ENCODE peak calls at places on chromosome 16, in nine cellular contexts. T is left ventricle myocardium superior; N is NCI-H2081; D is glutamatergic neuron; O is immature natural killer cell; L is mesothelial cell of epicardium; V is CD4-positive, alpha-beta memory T cell; K is iPS-NIHi11; Y is AG10803. E is an unnamed sample.

GRCh38 chr16:71626018-71626857 is at the start of gene MARVELD3:
- DNase-seq in L (peak), K (peak), N (peak), O (peak), D (peak), V (peak), T (no peak), Y (no peak), E (no peak)

GRCh38 chr16:1968146-1968953 is 1.7 kb downstream of the RNF151 start:
- DNase-seq in D (no peak), O (no peak), K (no peak), T (no peak), N (no peak), L (no peak), V (no peak), Y (no peak), E (no peak)

GRCh38 chr16:70529051-70529777 is 5.6 kb downstream of the SF3B3 start:
- DNase-seq in N (peak), K (no peak), V (peak), D (no peak), T (no peak), Y (peak), L (no peak), O (peak), E (peak)

GRCh38 chr16:727291-727977 is 528 bp downstream of the HAGHL start:
- DNase-seq in V (no peak), K (no peak), L (no peak), Y (no peak), N (no peak), O (peak), T (no peak), D (no peak), E (no peak)

GRCh38 chr16:86303787-86304685 is 206.3 kb upstream of the FOXF1 start:
- DNase-seq in Y (no peak), L (no peak), N (no peak), V (no peak), D (no peak), T (no peak), K (no peak), O (no peak), E (peak)

GRCh38 chr16:81996664-81997529 is 14.4 kb downstream of the SDR42E1 start:
- DNase-seq in V (no peak), L (no peak), K (peak), N (no peak), Y (peak), O (no peak), T (no peak), D (no peak), E (peak)

GRCh38 chr16:12417830-12418229 is 385.9 kb downstream of the CPPED1 start:
- DNase-seq in V (no peak), Y (no peak), N (no peak), K (no peak), D (no peak), O (no peak), L (no peak), T (no peak), E (no peak)

GRCh38 chr16:797120-797420 is 3.5 kb downstream of the GNG13 start:
- DNase-seq in V (no peak), Y (no peak), L (no peak), K (peak), N (no peak), D (no peak), T (no peak), O (no peak), E (no peak)

GRCh38 chr16:11699234-11699894 is 31.1 kb downstream of the SNN start:
- DNase-seq in V (no peak), K (no peak), L (no peak), Y (no peak), N (no peak), T (no peak), O (no peak), D (no peak), E (no peak)

GRCh38 chr16:84091460-84091859 is 25.3 kb downstream of the MBTPS1 start:
- DNase-seq in D (peak), L (no peak), O (no peak), V (no peak), N (no peak), T (peak), K (no peak), Y (no peak), E (no peak)

E was measured in fibroblast of villous mesenchyme.